ENCODE peak calls at places on chromosomes 5 and 9, in five cellular contexts. One of them, this sample, is unnamed.
A peak's percentile ranks its signal among the peaks of the same experiment; 100 is the strongest.

GRCh38 chr5:174532453-174533126 is 191.8 kb upstream of the MSX2 start:
- DNase-seq in HTR-8/SVneo: peak; percentile 85
- DNase-seq in epithelial cell of esophagus: peak; percentile 94
- DNase-seq in endothelial cell: peak; percentile 55
- DNase-seq in cardiac septum: peak; percentile 88
- DNase-seq in this sample: peak; percentile 23

GRCh38 chr5:170266570-170267379 is 30.8 kb downstream of the LCP2 start:
- DNase-seq in HTR-8/SVneo: no peak
- DNase-seq in epithelial cell of esophagus: no peak
- DNase-seq in endothelial cell: no peak
- DNase-seq in cardiac septum: no peak
- DNase-seq in this sample: no peak

GRCh38 chr9:37916471-37917314 is 12.8 kb upstream of the SLC25A51 start:
- DNase-seq in HTR-8/SVneo: no peak
- DNase-seq in epithelial cell of esophagus: no peak
- DNase-seq in endothelial cell: no peak
- DNase-seq in cardiac septum: peak; percentile 71
- DNase-seq in this sample: no peak

GRCh38 chr9:13860926-13861325 is 453.0 kb downstream of the NFIB start:
- DNase-seq in HTR-8/SVneo: no peak
- DNase-seq in epithelial cell of esophagus: no peak
- DNase-seq in endothelial cell: no peak
- DNase-seq in cardiac septum: no peak
- DNase-seq in this sample: no peak

GRCh38 chr9:107587175-107587963 is 97.8 kb upstream of the KLF4 start:
- DNase-seq in HTR-8/SVneo: no peak
- DNase-seq in epithelial cell of esophagus: no peak
- DNase-seq in endothelial cell: no peak
- DNase-seq in cardiac septum: peak; percentile 85
- DNase-seq in this sample: no peak

GRCh38 chr9:84839538-84839937 is 170.0 kb downstream of the NTRK2 start:
- DNase-seq in HTR-8/SVneo: no peak
- DNase-seq in epithelial cell of esophagus: peak; percentile 60
- DNase-seq in endothelial cell: no peak
- DNase-seq in cardiac septum: no peak
- DNase-seq in this sample: no peak

GRCh38 chr5:172380992-172381643 is 73.2 kb downstream of the SH3PXD2B start:
- DNase-seq in HTR-8/SVneo: no peak
- DNase-seq in epithelial cell of esophagus: peak; percentile 63
- DNase-seq in endothelial cell: no peak
- DNase-seq in cardiac septum: peak; percentile 82
- DNase-seq in this sample: no peak

GRCh38 chr5:71482132-71482531 is 26.7 kb downstream of the BDP1 start:
- DNase-seq in HTR-8/SVneo: no peak
- DNase-seq in epithelial cell of esophagus: peak; percentile 75
- DNase-seq in endothelial cell: no peak
- DNase-seq in cardiac septum: no peak
- DNase-seq in this sample: no peak

GRCh38 chr9:20209421-20210340 is 412.6 kb downstream of the MLLT3 start:
- DNase-seq in HTR-8/SVneo: no peak
- DNase-seq in epithelial cell of esophagus: no peak
- DNase-seq in endothelial cell: no peak
- DNase-seq in cardiac septum: no peak
- DNase-seq in this sample: no peak

GRCh38 chr5:32928761-32929160 is 217.6 kb downstream of the NPR3 start:
- DNase-seq in HTR-8/SVneo: no peak
- DNase-seq in epithelial cell of esophagus: peak; percentile 28
- DNase-seq in endothelial cell: no peak
- DNase-seq in cardiac septum: no peak
- DNase-seq in this sample: no peak

GRCh38 chr5:62256161-62257017 is 49.6 kb upstream of the KIF2A start:
- DNase-seq in HTR-8/SVneo: no peak
- DNase-seq in epithelial cell of esophagus: no peak
- DNase-seq in endothelial cell: no peak
- DNase-seq in cardiac septum: no peak
- DNase-seq in this sample: no peak

GRCh38 chr5:179263391-179264052 is 81.7 kb downstream of the ADAMTS2 start:
- DNase-seq in HTR-8/SVneo: no peak
- DNase-seq in epithelial cell of esophagus: no peak
- DNase-seq in endothelial cell: no peak
- DNase-seq in cardiac septum: peak; percentile 51
- DNase-seq in this sample: no peak

GRCh38 chr5:170390472-170390871 is 1.3 kb upstream of the KCNMB1 start:
- DNase-seq in HTR-8/SVneo: no peak
- DNase-seq in epithelial cell of esophagus: no peak
- DNase-seq in endothelial cell: no peak
- DNase-seq in cardiac septum: no peak
- DNase-seq in this sample: no peak

GRCh38 chr5:127871448-127872153 is 168.4 kb downstream of the CCDC192 start:
- DNase-seq in HTR-8/SVneo: no peak
- DNase-seq in epithelial cell of esophagus: peak; percentile 81
- DNase-seq in endothelial cell: no peak
- DNase-seq in cardiac septum: no peak
- DNase-seq in this sample: no peak

GRCh38 chr5:35598707-35599370 is 18.8 kb upstream of the SPEF2 start:
- DNase-seq in HTR-8/SVneo: no peak
- DNase-seq in epithelial cell of esophagus: peak; percentile 3
- DNase-seq in endothelial cell: no peak
- DNase-seq in cardiac septum: no peak
- DNase-seq in this sample: no peak

GRCh38 chr5:144122081-144122480 is 48.4 kb downstream of the YIPF5 start:
- DNase-seq in HTR-8/SVneo: no peak
- DNase-seq in epithelial cell of esophagus: no peak
- DNase-seq in endothelial cell: no peak
- DNase-seq in cardiac septum: no peak
- DNase-seq in this sample: no peak

GRCh38 chr9:129580211-129580915 is 40.5 kb downstream of the C9orf50 start:
- DNase-seq in HTR-8/SVneo: no peak
- DNase-seq in epithelial cell of esophagus: no peak
- DNase-seq in endothelial cell: no peak
- DNase-seq in cardiac septum: no peak
- DNase-seq in this sample: no peak

GRCh38 chr9:83472221-83472665 is 66.0 kb downstream of the FRMD3 start:
- DNase-seq in HTR-8/SVneo: no peak
- DNase-seq in epithelial cell of esophagus: peak; percentile 65
- DNase-seq in endothelial cell: no peak
- DNase-seq in cardiac septum: no peak
- DNase-seq in this sample: peak; percentile 27

GRCh38 chr9:108168451-108168850 is 678.9 kb upstream of the KLF4 start:
- DNase-seq in HTR-8/SVneo: no peak
- DNase-seq in epithelial cell of esophagus: no peak
- DNase-seq in endothelial cell: no peak
- DNase-seq in cardiac septum: no peak
- DNase-seq in this sample: no peak

GRCh38 chr5:1516615-1517601 is 6.9 kb downstream of the LPCAT1 start:
- DNase-seq in HTR-8/SVneo: no peak
- DNase-seq in epithelial cell of esophagus: peak; percentile 60
- DNase-seq in endothelial cell: no peak
- DNase-seq in cardiac septum: peak; percentile 51
- DNase-seq in this sample: no peak

GRCh38 chr5:65828022-65828421 is 98.4 kb upstream of the ERBIN start:
- DNase-seq in HTR-8/SVneo: no peak
- DNase-seq in epithelial cell of esophagus: no peak
- DNase-seq in endothelial cell: no peak
- DNase-seq in cardiac septum: no peak
- DNase-seq in this sample: no peak

GRCh38 chr5:149387982-149388381 is 8.9 kb upstream of the IL17B start:
- DNase-seq in HTR-8/SVneo: no peak
- DNase-seq in epithelial cell of esophagus: no peak
- DNase-seq in endothelial cell: no peak
- DNase-seq in cardiac septum: no peak
- DNase-seq in this sample: no peak

GRCh38 chr9:106775960-106776359 is 87.0 kb upstream of the ZNF462 start:
- DNase-seq in HTR-8/SVneo: no peak
- DNase-seq in epithelial cell of esophagus: peak; percentile 85
- DNase-seq in endothelial cell: no peak
- DNase-seq in cardiac septum: no peak
- DNase-seq in this sample: no peak

GRCh38 chr5:43631182-43631910 is 28.4 kb downstream of the NNT start:
- DNase-seq in HTR-8/SVneo: peak; percentile 71
- DNase-seq in epithelial cell of esophagus: peak; percentile 78
- DNase-seq in endothelial cell: peak; percentile 54
- DNase-seq in cardiac septum: no peak
- DNase-seq in this sample: peak; percentile 39

GRCh38 chr5:65299841-65300240 is 181.9 kb downstream of the ADAMTS6 start:
- DNase-seq in HTR-8/SVneo: no peak
- DNase-seq in epithelial cell of esophagus: no peak
- DNase-seq in endothelial cell: no peak
- DNase-seq in cardiac septum: no peak
- DNase-seq in this sample: no peak

GRCh38 chr9:68446836-68447235 is 90.4 kb downstream of the PGM5 start:
- DNase-seq in HTR-8/SVneo: no peak
- DNase-seq in epithelial cell of esophagus: no peak
- DNase-seq in endothelial cell: no peak
- DNase-seq in cardiac septum: no peak
- DNase-seq in this sample: no peak

GRCh38 chr5:78886650-78887230 is 98.4 kb downstream of the ARSB start:
- DNase-seq in HTR-8/SVneo: no peak
- DNase-seq in epithelial cell of esophagus: peak; percentile 18
- DNase-seq in endothelial cell: no peak
- DNase-seq in cardiac septum: no peak
- DNase-seq in this sample: no peak

GRCh38 chr9:132994410-132995120 is 16.1 kb downstream of the GFI1B start:
- DNase-seq in HTR-8/SVneo: no peak
- DNase-seq in epithelial cell of esophagus: peak; percentile 93
- DNase-seq in endothelial cell: no peak
- DNase-seq in cardiac septum: no peak
- DNase-seq in this sample: no peak

GRCh38 chr9:106403081-106403480 is 459.9 kb upstream of the ZNF462 start:
- DNase-seq in HTR-8/SVneo: no peak
- DNase-seq in epithelial cell of esophagus: peak; percentile 82
- DNase-seq in endothelial cell: no peak
- DNase-seq in cardiac septum: no peak
- DNase-seq in this sample: no peak